ENCODE peak calls at places on chromosomes 6 and 20, in eight cellular contexts. F is spleen, D is heart left ventricle, I is uterus, C is tibial nerve, L is HCT116, O is adrenal gland, Q is transverse colon. V is an unnamed sample.

GRCh38 chr6:159013229-159013628 is 13.2 kb upstream of the RSPH3 start:
- DNase-seq in F (no peak), D (no peak), I (no peak), C (no peak), L (no peak), O (no peak), Q (no peak), V (no peak)

GRCh38 chr20:38143646-38144554 is 21.2 kb downstream of the TGM2 start:
- DNase-seq in F (no peak), D (no peak), I (peak), C (no peak), L (no peak), O (peak), Q (peak), V (no peak)

GRCh38 chr6:129605962-129606361 is 104.0 kb downstream of the ARHGAP18 start:
- DNase-seq in F (no peak), D (no peak), I (no peak), C (no peak), L (no peak), O (no peak), Q (no peak), V (no peak)

GRCh38 chr6:168107191-168107940 is 28.4 kb upstream of the FRMD1 start:
- DNase-seq in F (peak), D (no peak), I (no peak), C (no peak), L (no peak), O (no peak), Q (no peak), V (no peak)

GRCh38 chr6:151059612-151060095 is 180.1 kb upstream of the AKAP12 start:
- DNase-seq in F (no peak), D (no peak), I (no peak), C (no peak), L (peak), O (no peak), Q (no peak), V (no peak)

GRCh38 chr6:8589941-8590676 is 154.8 kb upstream of the SLC35B3 start:
- DNase-seq in F (no peak), D (no peak), I (no peak), C (no peak), L (peak), O (no peak), Q (no peak), V (no peak)

GRCh38 chr6:67496191-67496590 is 1138.9 kb upstream of the ADGRB3 start:
- DNase-seq in F (no peak), D (no peak), I (no peak), C (no peak), L (no peak), O (no peak), Q (no peak), V (no peak)

GRCh38 chr6:5569491-5569890 is 308.2 kb downstream of the FARS2 start:
- DNase-seq in F (no peak), D (no peak), I (no peak), C (no peak), L (no peak), O (no peak), Q (no peak), V (no peak)

DNA sequence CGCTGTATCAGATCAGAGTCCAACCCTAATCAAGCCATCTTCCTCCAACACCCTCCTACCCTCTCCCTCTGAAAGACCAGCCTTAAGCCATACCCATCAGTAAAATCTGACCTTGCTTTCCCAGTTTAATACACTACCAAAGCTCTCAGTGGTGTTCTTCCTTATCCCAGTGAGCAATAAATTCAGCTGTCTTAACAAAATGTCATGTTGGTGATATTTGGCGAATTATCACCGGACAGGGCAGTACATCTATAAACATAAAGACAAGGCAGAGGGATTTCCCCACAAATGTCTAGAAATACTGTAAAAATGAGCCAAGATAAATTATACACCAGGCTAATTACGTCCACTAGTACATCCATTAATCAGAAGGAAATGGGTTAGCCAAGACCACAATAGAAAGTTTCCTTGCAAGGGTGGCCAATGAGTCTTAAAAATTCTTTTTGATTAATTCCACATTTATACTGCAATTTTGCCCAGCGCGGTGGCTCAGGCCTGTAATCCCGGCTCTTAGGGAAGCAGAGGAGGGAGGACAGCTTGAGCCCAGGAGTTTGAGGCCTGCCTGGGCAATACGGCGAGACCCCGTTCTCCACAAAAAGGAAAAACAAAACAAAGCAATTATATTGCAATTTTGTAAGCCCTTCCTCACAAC is 905 bp downstream of the RARS2 start:
- DNase-seq in F (no peak), D (no peak), I (no peak), C (no peak), L (no peak), O (no peak), Q (no peak), V (no peak)
- H3K27ac ChIP-seq in F (peak), D (peak), I (peak), C (peak), L (peak), O (peak), Q (peak), V (no peak)

GRCh38 chr6:166569206-166569605 is 17.3 kb downstream of the RAMACL start:
- DNase-seq in F (no peak), D (no peak), I (no peak), C (no peak), L (no peak), O (no peak), Q (no peak), V (no peak)

GRCh38 chr6:166573456-166574216 is 12.8 kb downstream of the RAMACL start:
- DNase-seq in F (no peak), D (no peak), I (no peak), C (no peak), L (no peak), O (no peak), Q (no peak), V (no peak)

GRCh38 chr6:166575190-166575589 is 11.3 kb downstream of the RAMACL start:
- DNase-seq in F (no peak), D (peak), I (peak), C (no peak), L (no peak), O (no peak), Q (no peak), V (no peak)

GRCh38 chr6:166570929-166571699 is 15.4 kb downstream of the RAMACL start:
- DNase-seq in F (no peak), D (no peak), I (no peak), C (no peak), L (no peak), O (no peak), Q (no peak), V (no peak)

DNA sequence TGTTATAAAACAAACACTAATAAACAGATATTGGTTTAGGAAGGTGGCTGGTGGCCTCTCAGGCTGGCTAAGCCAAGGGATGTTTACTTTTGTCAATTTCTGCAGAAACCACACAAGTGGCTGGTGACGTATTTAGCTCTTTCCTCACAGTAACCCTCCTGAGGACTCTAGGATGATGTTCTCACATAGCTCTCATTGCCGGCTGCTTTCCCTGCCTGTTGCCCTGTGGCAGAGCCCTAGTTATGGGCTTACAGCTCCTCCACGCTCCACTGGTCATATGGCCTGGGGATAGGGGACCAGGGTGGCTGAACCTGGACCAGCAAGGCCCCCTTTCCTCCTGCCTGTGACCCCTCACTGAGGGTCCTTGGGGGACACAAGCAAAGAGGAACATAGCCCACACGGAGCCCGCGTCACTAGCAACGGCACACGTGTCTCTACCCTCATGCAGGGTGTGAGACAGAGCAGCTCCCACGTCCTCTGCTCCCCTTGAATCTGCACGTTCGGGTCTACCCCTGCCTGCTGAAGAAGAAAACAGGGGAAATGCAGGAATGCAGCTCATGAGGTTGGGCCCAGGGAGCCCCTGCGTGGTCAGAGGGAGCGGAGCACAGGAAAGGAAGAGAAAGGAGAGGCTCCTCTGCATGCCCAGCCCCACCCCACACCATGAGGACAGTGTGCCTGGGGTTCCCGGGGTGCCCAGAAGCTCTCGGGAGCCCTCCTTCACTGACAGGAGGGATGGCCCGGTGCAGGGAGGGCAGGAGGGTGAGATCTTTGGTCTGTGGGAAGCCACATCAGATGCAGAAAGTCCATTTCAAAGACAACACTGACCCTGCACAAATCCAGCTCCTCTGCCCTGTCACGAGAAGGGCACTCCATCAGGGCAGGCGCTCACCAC is 13.9 kb downstream of the RAMACL start:
- DNase-seq in F (no peak), D (no peak), I (no peak), C (peak), L (no peak), O (no peak), Q (no peak), V (no peak)
- TF ChIP-seq CTCF in F (no peak), D (no peak), I (no peak), C (no peak), L (no peak), O (no peak), Q (no peak), V (no peak)

DNA sequence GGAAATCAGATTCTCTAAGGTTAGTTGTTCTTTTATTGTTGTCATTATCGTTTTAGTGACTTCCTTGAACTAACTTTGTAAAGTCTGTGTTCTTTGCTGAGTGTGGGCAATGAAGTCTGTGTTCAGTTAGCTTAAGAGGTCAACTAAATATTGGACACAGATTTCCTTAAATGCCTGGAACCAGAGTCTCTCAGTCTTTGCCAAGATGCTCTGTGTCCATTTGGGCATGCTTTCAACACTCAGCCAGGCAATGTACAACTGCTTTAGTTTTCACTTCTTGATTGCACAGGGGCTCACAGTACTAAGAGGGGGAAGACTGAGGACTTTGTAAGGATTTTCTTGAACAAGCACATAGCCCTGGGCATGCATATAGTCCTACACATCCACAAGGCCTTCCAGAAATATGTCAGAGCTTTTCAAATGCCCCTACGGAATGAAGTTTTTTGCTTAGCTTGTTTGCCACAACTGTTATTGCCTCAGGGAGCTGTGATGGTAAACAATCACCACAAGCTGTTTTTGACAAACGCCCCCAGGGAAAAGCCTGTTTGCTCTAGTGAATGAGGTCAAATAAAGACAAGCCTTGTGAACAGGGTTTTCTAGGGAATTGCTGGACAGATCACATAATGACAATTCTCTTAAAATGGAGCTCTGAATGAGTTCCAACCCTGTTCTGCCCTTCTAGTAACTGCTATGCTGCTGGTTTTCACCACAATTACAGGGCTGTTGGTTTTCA is 82.5 kb downstream of the B3GAT2 start:
- DNase-seq in F (no peak), D (no peak), I (no peak), C (no peak), L (no peak), O (no peak), Q (no peak), V (no peak)
- TF ChIP-seq POLR2A in F (no peak), D (no peak), I (no peak), C (no peak), L (no peak), O (no peak), Q (no peak), V (no peak)

GRCh38 chr6:90180526-90180925 is 116.1 kb downstream of the BACH2 start:
- DNase-seq in F (no peak), D (no peak), I (no peak), C (no peak), L (no peak), O (no peak), Q (no peak), V (no peak)

GRCh38 chr6:90177544-90178293 is 118.9 kb downstream of the BACH2 start:
- DNase-seq in F (no peak), D (no peak), I (no peak), C (no peak), L (no peak), O (no peak), Q (no peak), V (no peak)

GRCh38 chr6:90179190-90180169 is 117.2 kb downstream of the BACH2 start:
- DNase-seq in F (no peak), D (no peak), I (no peak), C (no peak), L (no peak), O (no peak), Q (no peak), V (no peak)

GRCh38 chr6:90175627-90176538 is 120.8 kb downstream of the BACH2 start:
- DNase-seq in F (no peak), D (no peak), I (no peak), C (no peak), L (no peak), O (no peak), Q (no peak), V (peak)

GRCh38 chr6:90178294-90178678 is 118.4 kb downstream of the BACH2 start:
- DNase-seq in F (no peak), D (no peak), I (no peak), C (no peak), L (no peak), O (no peak), Q (no peak), V (no peak)
- H3K27ac ChIP-seq in F (peak), D (peak), I (peak), C (no peak), L (no peak), O (no peak), Q (no peak), V (no peak)

GRCh38 chr6:6588064-6588923 is at the start of gene LY86:
- DNase-seq in F (peak), D (peak), I (peak), C (no peak), L (no peak), O (no peak), Q (peak), V (no peak)

GRCh38 chr6:6591778-6592388 is 3.4 kb downstream of the LY86 start:
- DNase-seq in F (no peak), D (peak), I (no peak), C (peak), L (no peak), O (peak), Q (peak), V (no peak)

GRCh38 chr6:6592836-6593235 is 4.3 kb downstream of the LY86 start:
- DNase-seq in F (no peak), D (no peak), I (no peak), C (no peak), L (no peak), O (no peak), Q (no peak), V (no peak)

GRCh38 chr6:6588924-6589696 is 590 bp downstream of the LY86 start:
- DNase-seq in F (no peak), D (no peak), I (no peak), C (no peak), L (no peak), O (no peak), Q (no peak), V (no peak)

DNA sequence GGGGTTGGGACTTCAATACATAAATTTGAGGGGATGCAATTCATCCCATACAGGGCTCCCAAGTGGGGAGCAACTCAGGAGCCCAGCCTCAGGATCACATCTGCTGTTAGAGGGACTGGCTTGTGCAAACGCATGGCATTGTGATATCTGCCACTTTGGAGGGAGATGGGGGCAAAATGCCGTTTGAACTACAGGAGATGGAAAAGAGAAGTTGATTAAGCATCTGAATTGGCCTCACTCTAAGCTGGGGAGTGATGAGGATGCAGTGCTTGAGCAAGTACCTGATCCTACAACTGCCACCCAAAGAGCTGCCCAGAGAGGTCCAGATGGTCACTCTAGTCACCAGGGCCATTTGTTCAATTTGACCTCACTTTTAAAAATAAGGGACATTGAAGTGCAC is 2.0 kb downstream of the LY86 start:
- DNase-seq in F (no peak), D (no peak), I (no peak), C (no peak), L (no peak), O (no peak), Q (no peak), V (no peak)
- TF ChIP-seq CTCF in F (no peak), D (no peak), I (no peak), C (no peak), L (no peak), O (no peak), Q (no peak), V (no peak)

GRCh38 chr6:43267619-43268347 is 24.5 kb downstream of the TTBK1 start:
- DNase-seq in F (no peak), D (no peak), I (no peak), C (no peak), L (no peak), O (peak), Q (peak), V (no peak)

GRCh38 chr6:43271103-43271815 is 26.8 kb upstream of the SLC22A7 start:
- DNase-seq in F (no peak), D (no peak), I (no peak), C (no peak), L (no peak), O (no peak), Q (no peak), V (no peak)

GRCh38 chr6:43268348-43268685 is 25.0 kb downstream of the TTBK1 start:
- DNase-seq in F (no peak), D (peak), I (no peak), C (no peak), L (no peak), O (no peak), Q (no peak), V (no peak)

GRCh38 chr6:43268782-43269272 is 25.5 kb downstream of the TTBK1 start:
- DNase-seq in F (no peak), D (no peak), I (no peak), C (no peak), L (no peak), O (no peak), Q (no peak), V (no peak)

DNA sequence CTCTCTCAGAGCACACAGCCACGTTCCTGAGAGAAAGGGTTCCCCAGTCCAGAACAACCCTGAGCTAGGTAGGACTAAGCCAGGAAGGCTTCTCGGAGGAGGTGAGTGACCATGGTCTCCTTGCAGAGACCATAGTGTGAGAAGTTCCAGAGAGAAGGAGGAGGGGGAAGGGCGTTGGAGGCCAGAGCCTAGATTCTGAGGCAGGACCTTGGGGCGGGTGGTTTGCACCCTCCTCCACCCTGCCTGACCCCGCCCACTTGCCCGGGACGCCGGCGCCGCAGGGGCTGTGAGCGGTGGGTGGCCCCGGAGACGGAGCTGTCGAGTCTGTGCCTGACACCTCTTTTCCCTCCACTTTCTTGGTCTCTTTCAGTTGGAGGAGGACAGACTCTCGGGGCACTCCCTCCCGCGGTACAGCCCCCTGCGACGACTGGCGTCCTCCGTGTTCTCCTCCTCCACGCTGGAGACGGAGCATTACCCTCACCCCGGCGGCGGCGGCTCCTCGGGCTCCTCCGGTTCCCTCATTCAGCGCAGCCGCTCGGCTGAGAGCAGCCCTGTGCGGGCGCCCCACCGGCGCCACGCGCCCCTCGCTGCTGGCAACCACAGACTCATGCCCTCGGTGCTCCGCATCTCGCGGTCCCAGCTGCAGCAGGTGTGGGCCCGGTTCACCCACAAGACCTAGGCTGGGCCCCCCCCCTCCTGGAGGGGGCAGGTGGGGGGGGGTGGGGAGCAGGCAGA is 26.2 kb downstream of the TTBK1 start:
- DNase-seq in F (no peak), D (no peak), I (no peak), C (no peak), L (no peak), O (peak), Q (peak), V (no peak)
- TF ChIP-seq POLR2A in F (no peak), D (no peak), I (no peak), C (no peak), L (no peak), O (no peak), Q (peak), V (no peak)

GRCh38 chr6:32111424-32112066 is 2.4 kb upstream of the TNXB start:
- DNase-seq in F (no peak), D (no peak), I (peak), C (peak), L (no peak), O (no peak), Q (no peak), V (no peak)
- H3K27ac ChIP-seq in F (peak), D (peak), I (peak), C (peak), L (no peak), O (peak), Q (peak), V (peak)

V was measured in prostate gland.